ENCODE peak calls at places on chromosomes 1 and 21, in five cellular contexts. R is IMR-90; F is NCI-H146; O is activated T-helper 1 cell treated with anti-CD3 and anti-CD28 coated beads, Interleukin-12 subunit alpha, Interleukin-12 subunit beta, Interleukin-2, Interleukin-4 antibody, amounts not matched to agents 30 ng/mL and 10 ng/mL and 1 ng/mL, durations not matched to agents 14 hours and 24 hours and 36 hours; G is stimulated activated effector memory CD8-positive, alpha-beta T cell treated with anti-CD3 and anti-CD28 coated beads, Interleukin-12 subunit alpha, Interleukin-12 subunit beta, amount 100 ng/mL, for 72 hours. W is an unnamed sample.

GRCh38 chr21:37219766-37220432 is 47.2 kb downstream of the VPS26C start:
- DNase-seq in R (no peak), F (no peak), O (no peak), G (no peak), W (no peak)

GRCh38 chr1:169259816-169260215 is 107.8 kb downstream of the NME7 start:
- DNase-seq in R (no peak), F (no peak), O (no peak), G (no peak), W (no peak)

GRCh38 chr1:30907641-30908445 is 715 bp downstream of the SDC3 start:
- DNase-seq in R (no peak), F (no peak), O (no peak), G (no peak), W (no peak)

GRCh38 chr1:54284781-54285563 is 85.0 kb downstream of the MRPL37 start:
- DNase-seq in R (no peak), F (no peak), O (peak), G (no peak), W (no peak)

GRCh38 chr1:59574085-59574484 is 240.7 kb upstream of the HOOK1 start:
- DNase-seq in R (peak), F (no peak), O (no peak), G (no peak), W (peak)

GRCh38 chr1:205630241-205630640 is 1.6 kb downstream of the ELK4 start:
- DNase-seq in R (peak), F (no peak), O (no peak), G (no peak), W (peak)

GRCh38 chr1:209238356-209238755 is 345.2 kb upstream of the CAMK1G start:
- DNase-seq in R (no peak), F (no peak), O (no peak), G (no peak), W (no peak)

GRCh38 chr21:14678987-14679574 is 133.0 kb upstream of the SAMSN1 start:
- DNase-seq in R (no peak), F (no peak), O (no peak), G (no peak), W (no peak)

GRCh38 chr1:35857830-35858229 is 25.2 kb upstream of the AGO1 start:
- DNase-seq in R (peak), F (no peak), O (no peak), G (no peak), W (no peak)

GRCh38 chr1:78511334-78511733 is 20.6 kb downstream of the PTGFR start:
- DNase-seq in R (no peak), F (no peak), O (no peak), G (no peak), W (no peak)

GRCh38 chr1:114107474-114108175 is 46.0 kb downstream of the SYT6 start:
- DNase-seq in R (no peak), F (no peak), O (no peak), G (no peak), W (no peak)

GRCh38 chr1:103267893-103268292 is 159.6 kb upstream of the COL11A1 start:
- DNase-seq in R (no peak), F (no peak), O (no peak), G (no peak), W (no peak)

GRCh38 chr1:228089520-228090380 is 7.2 kb downstream of the ARF1 start:
- DNase-seq in R (no peak), F (no peak), O (no peak), G (no peak), W (no peak)

GRCh38 chr1:115641762-115642167 is at the start of gene VANGL1:
- DNase-seq in R (peak), F (peak), O (peak), G (peak), W (no peak)

GRCh38 chr1:42730988-42731387 is 9.0 kb downstream of the CLDN19 start:
- DNase-seq in R (no peak), F (no peak), O (no peak), G (no peak), W (no peak)

GRCh38 chr1:52658795-52659194 is 25.8 kb downstream of the SHISAL2A start:
- DNase-seq in R (no peak), F (no peak), O (no peak), G (no peak), W (no peak)

GRCh38 chr1:75233302-75233929 is 99.2 kb downstream of the LHX8 start:
- DNase-seq in R (peak), F (peak), O (no peak), G (no peak), W (no peak)

GRCh38 chr21:32055305-32055704 is 182.5 kb downstream of the HUNK start:
- DNase-seq in R (no peak), F (no peak), O (no peak), G (no peak), W (no peak)

GRCh38 chr1:221939598-221939997 is 197.7 kb upstream of the DUSP10 start:
- DNase-seq in R (no peak), F (no peak), O (no peak), G (no peak), W (no peak)

GRCh38 chr1:205326812-205327466 is 5.4 kb upstream of the NUAK2 start:
- DNase-seq in R (peak), F (no peak), O (no peak), G (no peak), W (no peak)

GRCh38 chr21:16309250-16309971 is 579.6 kb downstream of the USP25 start:
- DNase-seq in R (no peak), F (no peak), O (no peak), G (no peak), W (no peak)

GRCh38 chr1:37238376-37239224 is 204.3 kb upstream of the GRIK3 start:
- DNase-seq in R (no peak), F (peak), O (no peak), G (no peak), W (no peak)

GRCh38 chr1:6523566-6523965 is 30.7 kb downstream of the NOL9 start:
- DNase-seq in R (peak), F (no peak), O (no peak), G (no peak), W (no peak)

GRCh38 chr1:96544051-96544830 is 177.3 kb upstream of the PTBP2 start:
- DNase-seq in R (no peak), F (no peak), O (no peak), G (no peak), W (no peak)

GRCh38 chr1:67821263-67821662 is 12.0 kb downstream of the GNG12 start:
- DNase-seq in R (no peak), F (no peak), O (no peak), G (no peak), W (no peak)

GRCh38 chr1:155713054-155713453 is 24.2 kb downstream of the DAP3 start:
- DNase-seq in R (no peak), F (no peak), O (no peak), G (no peak), W (no peak)

GRCh38 chr1:64135501-64136245 is 67.8 kb upstream of the UBE2U start:
- DNase-seq in R (no peak), F (no peak), O (no peak), G (no peak), W (no peak)

GRCh38 chr1:1285102-1285571 is 4.9 kb downstream of the SCNN1D start:
- DNase-seq in R (no peak), F (no peak), O (no peak), G (no peak), W (no peak)

GRCh38 chr1:78427506-78427905 is 63.3 kb upstream of the PTGFR start:
- DNase-seq in R (no peak), F (no peak), O (no peak), G (no peak), W (no peak)

GRCh38 chr1:2322065-2322571 is 69.2 kb downstream of the MORN1 start:
- DNase-seq in R (peak), F (no peak), O (no peak), G (no peak), W (peak)

GRCh38 chr1:56508523-56508983 is 70.8 kb downstream of the PLPP3 start:
- DNase-seq in R (peak), F (no peak), O (no peak), G (no peak), W (no peak)

GRCh38 chr1:209797978-209798639 is 7.8 kb downstream of the IRF6 start:
- DNase-seq in R (no peak), F (no peak), O (no peak), G (no peak), W (no peak)

GRCh38 chr1:1200876-1201810 is 5.2 kb downstream of the TNFRSF18 start:
- DNase-seq in R (peak), F (peak), O (peak), G (peak), W (no peak)

GRCh38 chr1:98467584-98467983 is 193.9 kb upstream of the SNX7 start:
- DNase-seq in R (peak), F (no peak), O (no peak), G (no peak), W (no peak)

GRCh38 chr21:25881524-25882376 is 147.0 kb downstream of the GABPA start:
- DNase-seq in R (peak), F (peak), O (peak), G (peak), W (no peak)

GRCh38 chr1:200938955-200939354 is 44.3 kb downstream of the INAVA start:
- DNase-seq in R (no peak), F (no peak), O (no peak), G (no peak), W (no peak)

GRCh38 chr1:165898837-165899236 is 71.4 kb downstream of the UCK2 start:
- DNase-seq in R (peak), F (no peak), O (no peak), G (no peak), W (peak)

GRCh38 chr21:15895142-15896106 is 165.6 kb downstream of the USP25 start:
- DNase-seq in R (peak), F (no peak), O (no peak), G (no peak), W (no peak)

W was measured in BJ.